ENCODE peak calls at places on chromosomes 5 and 9, in ten cellular contexts. Q is fibroblast of pulmonary artery; B is endothelial cell; X is lower lobe of right lung; V is fibroblast of mammary gland; I is nephron progenitor cell; F is astrocyte; A is breast epithelium; W is CD8-positive, alpha-beta T cell; H is colonic mucosa. S is an unnamed sample.

GRCh38 chr9:72807765-72808445 is 144.9 kb downstream of the ALDH1A1 start:
- DNase-seq in Q (peak; percentile 8), B (no peak), X (no peak), V (no peak), I (no peak), F (no peak), A (no peak), W (no peak), H (no peak), S (no peak)

GRCh38 chr5:181191526-181192336 is 13.3 kb downstream of the TRIM7 start:
- DNase-seq in Q (peak; percentile 96), B (peak; percentile 97), X (peak; percentile 96), V (peak; percentile 94), I (peak; percentile 97), F (peak; percentile 83), A (peak; percentile 96), W (peak; percentile 96), H (peak; percentile 97), S (peak; percentile 91)

GRCh38 chr5:122465994-122466393 is 154.0 kb downstream of the SNCAIP start:
- DNase-seq in Q (no peak), B (no peak), X (no peak), V (no peak), I (no peak), F (no peak), A (no peak), W (no peak), H (no peak), S (no peak)

GRCh38 chr5:111685969-111686368 is 71.0 kb downstream of the NREP start:
- DNase-seq in Q (no peak), B (no peak), X (no peak), V (no peak), I (no peak), F (no peak), A (no peak), W (no peak), H (no peak), S (no peak)

GRCh38 chr5:68336200-68336599 is 120.6 kb downstream of the PIK3R1 start:
- DNase-seq in Q (no peak), B (no peak), X (no peak), V (peak; percentile 68), I (no peak), F (no peak), A (no peak), W (no peak), H (no peak), S (no peak)

GRCh38 chr9:34734720-34735119 is 24.8 kb upstream of the CCL21 start:
- DNase-seq in Q (no peak), B (no peak), X (no peak), V (no peak), I (no peak), F (no peak), A (no peak), W (no peak), H (no peak), S (no peak)

GRCh38 chr9:127915325-127915752 is 1.5 kb downstream of the ST6GALNAC4 start:
- DNase-seq in Q (no peak), B (no peak), X (no peak), V (no peak), I (no peak), F (no peak), A (no peak), W (no peak), H (peak; percentile 67), S (no peak)

GRCh38 chr5:135714126-135714894 is 120.2 kb upstream of the SLC25A48 start:
- DNase-seq in Q (no peak), B (no peak), X (no peak), V (peak; percentile 25), I (no peak), F (peak; percentile 10), A (no peak), W (no peak), H (no peak), S (no peak)

GRCh38 chr9:134286513-134287245 is 39.6 kb upstream of the RXRA start:
- DNase-seq in Q (no peak), B (no peak), X (no peak), V (no peak), I (no peak), F (no peak), A (peak; percentile 74), W (no peak), H (no peak), S (no peak)

GRCh38 chr5:115979628-115980041 is 17.4 kb downstream of the LVRN start:
- DNase-seq in Q (peak; percentile 79), B (no peak), X (no peak), V (peak; percentile 88), I (no peak), F (peak; percentile 26), A (no peak), W (no peak), H (no peak), S (no peak)

GRCh38 chr9:128243486-128244415 is 32.1 kb downstream of the GOLGA2 start:
- DNase-seq in Q (peak; percentile 20), B (no peak), X (no peak), V (peak; percentile 69), I (no peak), F (no peak), A (no peak), W (no peak), H (no peak), S (no peak)

GRCh38 chr5:136408996-136409395 is 43.7 kb upstream of the TRPC7 start:
- DNase-seq in Q (no peak), B (no peak), X (no peak), V (no peak), I (no peak), F (no peak), A (no peak), W (no peak), H (no peak), S (no peak)

GRCh38 chr5:40399349-40399748 is 280.4 kb upstream of the PTGER4 start:
- DNase-seq in Q (no peak), B (no peak), X (no peak), V (peak; percentile 51), I (no peak), F (no peak), A (no peak), W (no peak), H (no peak), S (no peak)

GRCh38 chr5:136080113-136080482 is 51.3 kb downstream of the TGFBI start:
- DNase-seq in Q (no peak), B (no peak), X (no peak), V (no peak), I (no peak), F (no peak), A (no peak), W (no peak), H (peak; percentile 49), S (no peak)

GRCh38 chr9:127522727-127523126 is 71.4 kb downstream of the LRSAM1 start:
- DNase-seq in Q (no peak), B (no peak), X (no peak), V (peak; percentile 37), I (no peak), F (no peak), A (no peak), W (no peak), H (peak; percentile 48), S (no peak)

GRCh38 chr5:80711216-80711615 is 56.4 kb upstream of the DHFR start:
- DNase-seq in Q (no peak), B (no peak), X (no peak), V (no peak), I (no peak), F (no peak), A (no peak), W (no peak), H (no peak), S (no peak)

GRCh38 chr5:90488791-90489190 is 14.1 kb downstream of the POLR3G start:
- DNase-seq in Q (no peak), B (no peak), X (no peak), V (peak; percentile 47), I (no peak), F (peak; percentile 43), A (no peak), W (no peak), H (no peak), S (no peak)

GRCh38 chr5:175521313-175521833 is 43.0 kb downstream of the SFXN1 start:
- DNase-seq in Q (no peak), B (no peak), X (no peak), V (no peak), I (no peak), F (no peak), A (no peak), W (peak; percentile 20), H (no peak), S (no peak)

GRCh38 chr9:94936411-94936810 is 209.9 kb downstream of the AOPEP start:
- DNase-seq in Q (peak; percentile 88), B (no peak), X (no peak), V (peak; percentile 63), I (no peak), F (peak; percentile 50), A (no peak), W (no peak), H (peak; percentile 17), S (no peak)

GRCh38 chr5:143775258-143775657 is 36.7 kb upstream of the HMHB1 start:
- DNase-seq in Q (peak; percentile 47), B (no peak), X (no peak), V (peak; percentile 87), I (no peak), F (peak; percentile 63), A (no peak), W (no peak), H (no peak), S (no peak)
- TF ChIP-seq CTCF in Q (no peak), B (no peak), X (no peak), V (no peak), I (no peak), F (no peak), A (no peak), W (no peak), H (no peak), S (no peak)

GRCh38 chr5:32942225-32942989 is 231.3 kb downstream of the NPR3 start:
- DNase-seq in Q (peak; percentile 37), B (no peak), X (no peak), V (peak; percentile 41), I (peak; percentile 21), F (no peak), A (no peak), W (peak; percentile 7), H (peak; percentile 49), S (no peak)
- TF ChIP-seq CTCF in Q (peak; percentile 45), B (peak; percentile 50), X (peak; percentile 29), V (peak; percentile 55), I (peak; percentile 54), F (peak; percentile 36), A (no peak), W (peak; percentile 13), H (peak; percentile 46), S (no peak)

GRCh38 chr9:32550046-32550608 is 2.0 kb upstream of the SMIM27 start:
- DNase-seq in Q (peak; percentile 45), B (no peak), X (no peak), V (peak; percentile 34), I (peak; percentile 9), F (peak; percentile 41), A (no peak), W (no peak), H (no peak), S (no peak)
- TF ChIP-seq CTCF in Q (peak; percentile 32), B (no peak), X (no peak), V (no peak), I (no peak), F (no peak), A (no peak), W (no peak), H (no peak), S (no peak)

GRCh38 chr5:12648558-12648957 is 744.3 kb upstream of the CTNND2 start:
- DNase-seq in Q (no peak), B (no peak), X (no peak), V (no peak), I (no peak), F (no peak), A (no peak), W (no peak), H (no peak), S (no peak)

GRCh38 chr5:12645582-12645981 is 741.3 kb upstream of the CTNND2 start:
- DNase-seq in Q (no peak), B (no peak), X (no peak), V (no peak), I (no peak), F (no peak), A (no peak), W (no peak), H (no peak), S (no peak)

GRCh38 chr5:12647613-12648012 is 743.4 kb upstream of the CTNND2 start:
- DNase-seq in Q (no peak), B (no peak), X (no peak), V (no peak), I (no peak), F (no peak), A (no peak), W (no peak), H (no peak), S (no peak)
- TF ChIP-seq CTCF in Q (no peak), B (no peak), X (no peak), V (no peak), I (no peak), F (no peak), A (no peak), W (no peak), H (no peak), S (no peak)

S was measured in omental fat pad.